ENCODE peak calls at places on chromosomes 7 and 10, in four cellular contexts. F is thyroid gland, G is upper lobe of right lung, H is GM12865. E is an unnamed sample.

GRCh38 chr7:148303295-148304013 is 287.1 kb upstream of the C7orf33 start:
- DNase-seq in H (no peak), G (no peak), F (peak), E (no peak)

GRCh38 chr10:92867235-92867634 is 18.9 kb downstream of the EXOC6 start:
- DNase-seq in H (no peak), G (no peak), F (no peak), E (no peak)

GRCh38 chr10:118045154-118045841 is 1.4 kb downstream of the RAB11FIP2 start:
- DNase-seq in F (no peak), G (no peak), H (no peak), E (no peak)

GRCh38 chr7:24216576-24217116 is 67.3 kb upstream of the NPY start:
- DNase-seq in G (no peak), F (no peak), H (no peak), E (no peak)

GRCh38 chr10:96420610-96421009 is 61.8 kb upstream of the OPALIN start:
- DNase-seq in H (no peak), F (no peak), G (no peak), E (no peak)

GRCh38 chr10:15370741-15371701 is at the start of gene FAM171A1:
- DNase-seq in F (peak), G (peak), H (peak), E (no peak)

GRCh38 chr10:17181751-17182150 is 19.7 kb downstream of the TRDMT1 start:
- DNase-seq in F (peak), H (no peak), G (peak), E (no peak)

GRCh38 chr7:113652501-113652900 is 266.3 kb downstream of the PPP1R3A start:
- DNase-seq in F (no peak), G (no peak), H (no peak), E (no peak)

GRCh38 chr7:71636329-71636728 is 504.4 kb downstream of the GALNT17 start:
- DNase-seq in H (no peak), F (peak), G (no peak), E (no peak)

GRCh38 chr10:37448161-37448560 is 322.8 kb downstream of the ANKRD30A start:
- DNase-seq in H (no peak), F (no peak), G (no peak), E (no peak)

GRCh38 chr7:43302211-43302711 is 189.8 kb downstream of the HECW1 start:
- DNase-seq in G (no peak), H (no peak), F (no peak), E (no peak)

GRCh38 chr7:28818996-28819395 is 139.1 kb downstream of the TRIL start:
- DNase-seq in F (no peak), H (no peak), G (no peak), E (no peak)

GRCh38 chr10:73875139-73875475 is 752 bp upstream of the CAMK2G start:
- DNase-seq in F (no peak), H (peak), G (no peak), E (no peak)

GRCh38 chr7:1123721-1124120 is 35.8 kb downstream of the GPER1 start:
- DNase-seq in F (peak), G (peak), H (no peak), E (no peak)
- TF ChIP-seq CTCF in F (peak), G (peak), H (no peak), E (no peak)

GRCh38 chr10:50554995-50555568 is 68.7 kb downstream of the SGMS1 start:
- DNase-seq in G (no peak), H (peak), F (no peak), E (no peak)

GRCh38 chr10:50552308-50552707 is 71.4 kb downstream of the SGMS1 start:
- DNase-seq in F (no peak), G (no peak), H (no peak), E (no peak)

GRCh38 chr10:50554381-50554994 is 69.3 kb downstream of the SGMS1 start:
- DNase-seq in F (peak), G (no peak), H (no peak), E (no peak)

GRCh38 chr10:50551894-50552293 is 71.9 kb downstream of the SGMS1 start:
- DNase-seq in G (no peak), F (no peak), H (no peak), E (no peak)

GRCh38 chr10:50552771-50553535 is 70.8 kb downstream of the SGMS1 start:
- DNase-seq in G (no peak), F (no peak), H (peak), E (no peak)
- TF ChIP-seq CTCF in G (peak), F (no peak), H (no peak), E (no peak)

GRCh38 chr7:2523461-2523905 is 3.9 kb downstream of the LFNG start:
- DNase-seq in F (no peak), G (peak), H (no peak), E (no peak)

GRCh38 chr7:2523941-2524807 is 4.6 kb downstream of the LFNG start:
- DNase-seq in G (peak), H (no peak), F (peak), E (peak)

GRCh38 chr7:2521341-2521745 is 1.8 kb downstream of the LFNG start:
- DNase-seq in F (no peak), G (no peak), H (no peak), E (no peak)

GRCh38 chr7:2521952-2522591 is 2.5 kb downstream of the LFNG start:
- DNase-seq in F (no peak), H (peak), G (no peak), E (peak)

GRCh38 chr7:2522780-2523433 is 3.3 kb downstream of the LFNG start:
- DNase-seq in H (no peak), F (no peak), G (no peak), E (no peak)
- TF ChIP-seq CTCF in H (no peak), F (no peak), G (no peak), E (no peak)

GRCh38 chr10:71010730-71011129 is 122.4 kb upstream of the PCBD1 start:
- DNase-seq in G (no peak), F (no peak), H (no peak), E (no peak)
- TF ChIP-seq CTCF in G (no peak), F (no peak), H (no peak), E (no peak)

DNA sequence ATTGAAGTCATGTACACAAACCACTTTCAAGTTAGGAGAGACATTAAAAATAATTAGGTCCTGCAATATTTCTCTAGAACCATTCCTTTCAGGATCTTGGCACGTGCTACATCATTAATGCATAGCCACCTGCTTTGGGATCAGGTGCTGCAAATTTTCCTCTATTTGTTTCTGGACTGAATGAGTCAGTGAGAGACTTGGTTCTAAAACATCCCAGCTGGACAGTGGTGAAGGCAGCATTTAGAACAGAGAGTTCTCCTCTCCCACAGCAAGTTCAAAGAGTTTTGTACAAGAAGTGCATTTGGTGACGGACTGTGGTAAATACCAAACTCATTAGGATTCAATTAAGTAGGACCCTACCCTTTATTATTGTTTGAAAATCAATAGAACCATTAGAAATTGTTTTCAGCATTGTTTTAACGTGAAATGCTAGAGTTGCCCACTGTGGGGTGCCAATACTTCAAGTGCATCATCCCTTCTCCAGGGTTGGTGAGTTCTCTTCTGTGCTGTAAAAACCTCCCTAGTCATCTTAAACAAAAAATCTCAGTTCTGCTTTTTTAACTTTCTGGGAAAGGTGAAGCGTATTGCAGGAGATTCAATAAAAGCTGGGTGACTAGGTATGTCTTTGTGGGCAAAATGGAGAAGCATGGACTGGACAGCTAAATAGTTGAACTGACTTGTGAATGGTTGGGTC is 698.9 kb downstream of the SUGCT start:
- DNase-seq in F (no peak), H (no peak), G (no peak), E (no peak)
- TF ChIP-seq CTCF in F (no peak), H (no peak), G (no peak), E (no peak)

DNA sequence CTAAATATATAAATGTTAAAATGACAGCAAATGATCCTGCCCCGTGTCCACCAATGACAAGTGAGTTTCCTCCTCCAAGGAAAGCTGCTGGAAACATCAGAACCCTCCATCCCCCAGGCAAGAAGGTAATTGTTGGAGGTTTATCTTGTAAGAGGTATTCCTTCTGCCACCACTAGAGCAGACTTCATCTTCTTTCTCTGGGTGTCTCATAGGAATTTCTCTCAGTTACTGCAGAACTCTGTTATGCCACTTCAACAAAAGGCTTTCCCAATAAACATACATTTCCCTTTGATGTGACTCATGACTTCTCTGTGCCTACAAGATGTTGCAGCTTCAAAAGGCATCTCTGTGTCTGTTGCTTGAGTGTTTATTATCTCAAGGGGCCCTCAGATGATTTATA is 279.1 kb downstream of the BMPER start:
- DNase-seq in F (no peak), H (no peak), G (no peak), E (no peak)
- TF ChIP-seq CTCF in F (no peak), H (no peak), G (no peak), E (no peak)

E was measured in CD14-positive monocyte.